ENCODE peak calls at places on chromosomes 12 and 14, in nine cellular contexts. D is lower lobe of right lung, Z is GM23248, J is neuronal stem cell, V is fibroblast of the aortic adventitia, T is IMR-90, K is lung, G is right cardiac atrium, F is dorsolateral prefrontal cortex. W is an unnamed sample.

GRCh38 chr12:108828774-108829173 is 28.6 kb downstream of the SSH1 start:
- DNase-seq in D (peak), Z (peak), J (no peak), V (peak), T (peak), K (no peak), G (peak), F (no peak), W (no peak)

GRCh38 chr12:115597157-115597712 is 680.3 kb downstream of the MED13L start:
- DNase-seq in D (no peak), Z (peak), J (no peak), V (peak), T (peak), K (no peak), G (no peak), F (no peak), W (no peak)

GRCh38 chr12:12054993-12055392 is 15.7 kb upstream of the BCL2L14 start:
- DNase-seq in D (no peak), Z (no peak), J (no peak), V (no peak), T (no peak), K (no peak), G (no peak), F (no peak), W (no peak)

GRCh38 chr12:92010853-92011701 is 134.6 kb downstream of the BTG1 start:
- DNase-seq in D (no peak), Z (no peak), J (no peak), V (no peak), T (no peak), K (no peak), G (no peak), F (no peak), W (no peak)

GRCh38 chr14:98665019-98665418 is 607.0 kb downstream of the BCL11B start:
- DNase-seq in D (no peak), Z (no peak), J (no peak), V (no peak), T (no peak), K (no peak), G (no peak), F (no peak), W (no peak)

GRCh38 chr14:80681651-80682050 is 259.9 kb downstream of the CEP128 start:
- DNase-seq in D (no peak), Z (no peak), J (no peak), V (no peak), T (peak), K (no peak), G (no peak), F (no peak), W (no peak)

GRCh38 chr12:118853634-118854033 is 127.7 kb upstream of the SRRM4 start:
- DNase-seq in D (no peak), Z (no peak), J (no peak), V (no peak), T (no peak), K (no peak), G (no peak), F (no peak), W (no peak)

GRCh38 chr12:102182635-102183034 is 15.0 kb downstream of the PMCH start:
- DNase-seq in D (no peak), Z (no peak), J (no peak), V (no peak), T (no peak), K (no peak), G (no peak), F (no peak), W (no peak)

GRCh38 chr12:87866602-87867292 is 162.5 kb downstream of the C12orf50 start:
- DNase-seq in D (no peak), Z (peak), J (no peak), V (peak), T (peak), K (no peak), G (no peak), F (no peak), W (no peak)

GRCh38 chr14:93219103-93219726 is 12.2 kb downstream of the UBR7 start:
- DNase-seq in D (no peak), Z (peak), J (peak), V (peak), T (peak), K (no peak), G (no peak), F (no peak), W (peak)

GRCh38 chr14:24368562-24369252 is 723 bp downstream of the NFATC4 start:
- DNase-seq in D (peak), Z (peak), J (peak), V (peak), T (peak), K (no peak), G (peak), F (peak), W (no peak)

GRCh38 chr14:97413991-97414717 is 617.0 kb downstream of the VRK1 start:
- DNase-seq in D (no peak), Z (no peak), J (no peak), V (no peak), T (no peak), K (no peak), G (no peak), F (no peak), W (no peak)

GRCh38 chr14:85252011-85252410 is 277.9 kb upstream of the FLRT2 start:
- DNase-seq in D (no peak), Z (peak), J (no peak), V (peak), T (peak), K (no peak), G (no peak), F (no peak), W (no peak)

GRCh38 chr12:115378296-115378695 is 694.3 kb upstream of the TBX3 start:
- DNase-seq in D (no peak), Z (no peak), J (no peak), V (no peak), T (no peak), K (no peak), G (no peak), F (no peak), W (no peak)

GRCh38 chr12:101612162-101612916 is 17.6 kb downstream of the MYBPC1 start:
- DNase-seq in D (no peak), Z (no peak), J (no peak), V (no peak), T (no peak), K (no peak), G (no peak), F (no peak), W (no peak)

GRCh38 chr14:88245321-88245720 is 77.7 kb downstream of the KCNK10 start:
- DNase-seq in D (no peak), Z (peak), J (no peak), V (no peak), T (no peak), K (no peak), G (no peak), F (no peak), W (no peak)

GRCh38 chr14:37493606-37494005 is 101.4 kb downstream of the FOXA1 start:
- DNase-seq in D (no peak), Z (peak), J (no peak), V (no peak), T (peak), K (no peak), G (no peak), F (no peak), W (no peak)

GRCh38 chr14:69614592-69614991 is 3.2 kb downstream of the SUSD6 start:
- DNase-seq in D (peak), Z (no peak), J (no peak), V (no peak), T (no peak), K (peak), G (no peak), F (no peak), W (no peak)
- H3K4me3 ChIP-seq in D (peak), Z (no peak), J (no peak), V (no peak), T (no peak), K (no peak), G (no peak), F (no peak), W (peak)

GRCh38 chr14:68817513-68818212 is 24.8 kb upstream of the ZFP36L1 start:
- DNase-seq in D (no peak), Z (no peak), J (no peak), V (no peak), T (no peak), K (no peak), G (no peak), F (no peak), W (no peak)
- H3K4me3 ChIP-seq in D (no peak), Z (no peak), J (no peak), V (no peak), T (no peak), K (no peak), G (no peak), F (no peak), W (no peak)

GRCh38 chr14:32426028-32426427 is 96.9 kb downstream of the AKAP6 start:
- DNase-seq in D (no peak), Z (no peak), J (no peak), V (no peak), T (no peak), K (no peak), G (no peak), F (no peak), W (no peak)

GRCh38 chr14:32426596-32427408 is 97.7 kb downstream of the AKAP6 start:
- DNase-seq in D (no peak), Z (no peak), J (no peak), V (no peak), T (no peak), K (no peak), G (no peak), F (no peak), W (no peak)

GRCh38 chr14:32430326-32430725 is 101.2 kb downstream of the AKAP6 start:
- DNase-seq in D (no peak), Z (peak), J (no peak), V (peak), T (peak), K (no peak), G (no peak), F (no peak), W (no peak)

GRCh38 chr14:32428875-32429274 is 99.8 kb downstream of the AKAP6 start:
- DNase-seq in D (no peak), Z (no peak), J (no peak), V (no peak), T (no peak), K (no peak), G (no peak), F (no peak), W (no peak)

GRCh38 chr14:32428149-32428548 is 99.1 kb downstream of the AKAP6 start:
- DNase-seq in D (no peak), Z (no peak), J (peak), V (no peak), T (peak), K (no peak), G (no peak), F (no peak), W (no peak)
- H3K4me3 ChIP-seq in D (no peak), Z (no peak), J (no peak), V (no peak), T (no peak), K (no peak), G (peak), F (peak), W (no peak)

DNA sequence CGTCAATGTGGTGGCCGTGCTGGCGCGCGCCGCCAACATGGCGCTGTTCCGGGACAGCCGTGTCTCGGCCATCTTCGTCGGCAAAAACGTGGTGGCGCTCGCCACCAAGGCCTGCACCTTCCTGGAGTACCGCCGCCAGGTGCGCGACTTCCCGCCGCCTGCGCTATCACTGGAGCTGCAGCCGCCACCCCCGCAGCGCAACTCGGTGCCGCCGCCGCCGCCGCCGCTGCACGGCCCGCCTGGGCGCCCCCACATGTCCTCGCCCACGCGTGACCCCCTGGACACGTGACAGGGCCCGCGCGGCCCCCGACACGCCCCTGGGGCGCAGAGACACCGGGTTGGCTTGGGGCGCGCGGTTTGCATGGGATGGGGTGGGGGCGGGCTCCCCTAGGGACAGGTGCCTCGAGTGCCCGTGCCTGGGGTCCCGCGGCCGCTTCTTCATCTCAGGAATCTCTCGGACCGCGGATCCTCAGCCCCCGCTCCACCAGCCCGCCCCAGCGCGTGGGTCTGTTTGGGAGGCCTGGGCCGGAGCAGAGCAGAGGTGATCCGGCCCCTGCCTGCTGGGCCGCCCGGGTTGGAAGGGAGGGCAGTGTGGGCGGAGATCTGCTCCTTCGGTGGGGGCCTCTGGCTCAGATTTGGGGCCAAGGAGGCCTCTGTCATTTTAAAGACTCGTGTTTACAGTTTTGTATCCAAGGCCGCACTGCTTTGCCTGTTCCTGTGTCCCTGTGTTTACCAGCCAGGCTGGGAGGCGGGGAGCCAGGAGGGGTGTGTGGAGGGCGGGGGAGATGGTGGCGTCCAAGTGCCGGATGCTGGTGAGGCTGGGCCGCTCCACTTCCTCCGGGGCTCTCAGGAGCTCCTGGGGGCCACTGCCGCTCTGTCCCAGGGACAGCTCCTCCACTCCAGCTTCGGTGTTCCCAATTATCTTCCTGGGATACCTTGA is 3.4 kb downstream of the TMEM121 start:
- DNase-seq in D (peak), Z (no peak), J (no peak), V (no peak), T (no peak), K (no peak), G (peak), F (no peak), W (no peak)
- H3K4me3 ChIP-seq in D (peak), Z (no peak), J (no peak), V (no peak), T (no peak), K (peak), G (no peak), F (no peak), W (peak)

GRCh38 chr12:22971771-22972191 is 346.8 kb downstream of the ETNK1 start:
- DNase-seq in D (no peak), Z (peak), J (no peak), V (peak), T (peak), K (no peak), G (no peak), F (no peak), W (no peak)
- H3K4me3 ChIP-seq in D (no peak), Z (peak), J (no peak), V (no peak), T (no peak), K (no peak), G (no peak), F (no peak), W (no peak)

DNA sequence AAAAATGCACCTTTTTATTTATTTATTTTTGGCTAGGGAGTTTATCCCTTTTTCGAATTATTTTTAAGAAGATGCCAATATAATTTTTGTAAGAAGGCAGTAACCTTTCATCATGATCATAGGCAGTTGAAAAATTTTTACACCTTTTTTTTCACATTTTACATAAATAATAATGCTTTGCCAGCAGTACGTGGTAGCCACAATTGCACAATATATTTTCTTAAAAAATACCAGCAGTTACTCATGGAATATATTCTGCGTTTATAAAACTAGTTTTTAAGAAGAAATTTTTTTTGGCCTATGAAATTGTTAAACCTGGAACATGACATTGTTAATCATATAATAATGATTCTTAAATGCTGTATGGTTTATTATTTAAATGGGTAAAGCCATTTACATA is 14.9 kb upstream of the SNAPC1 start:
- DNase-seq in D (no peak), Z (peak), J (no peak), V (no peak), T (no peak), K (no peak), G (no peak), F (no peak), W (no peak)
- H3K4me3 ChIP-seq in D (no peak), Z (peak), J (no peak), V (no peak), T (no peak), K (no peak), G (peak), F (no peak), W (no peak)

GRCh38 chr14:104221636-104222375 is 83.4 kb downstream of the KIF26A start:
- DNase-seq in D (peak), Z (no peak), J (no peak), V (no peak), T (no peak), K (no peak), G (peak), F (no peak), W (no peak)

GRCh38 chr14:104223810-104224515 is 85.6 kb downstream of the KIF26A start:
- DNase-seq in D (peak), Z (no peak), J (no peak), V (no peak), T (no peak), K (no peak), G (peak), F (no peak), W (no peak)

GRCh38 chr14:104222396-104223036 is 84.1 kb downstream of the KIF26A start:
- DNase-seq in D (peak), Z (no peak), J (no peak), V (no peak), T (no peak), K (no peak), G (peak), F (no peak), W (no peak)

GRCh38 chr14:104224516-104225281 is 86.3 kb downstream of the KIF26A start:
- DNase-seq in D (peak), Z (no peak), J (no peak), V (no peak), T (no peak), K (no peak), G (peak), F (no peak), W (no peak)

GRCh38 chr14:104223101-104223809 is 84.9 kb downstream of the KIF26A start:
- DNase-seq in D (peak), Z (no peak), J (no peak), V (no peak), T (no peak), K (no peak), G (peak), F (no peak), W (no peak)
- H3K4me3 ChIP-seq in D (peak), Z (no peak), J (no peak), V (no peak), T (no peak), K (no peak), G (peak), F (no peak), W (no peak)

GRCh38 chr12:113463746-113464743 is 7.6 kb downstream of the LHX5 start:
- DNase-seq in D (no peak), Z (peak), J (peak), V (no peak), T (no peak), K (no peak), G (no peak), F (no peak), W (no peak)
- H3K4me3 ChIP-seq in D (peak), Z (no peak), J (no peak), V (no peak), T (no peak), K (no peak), G (peak), F (no peak), W (no peak)

GRCh38 chr14:91398192-91398591 is 19.4 kb downstream of the CCDC88C start:
- DNase-seq in D (no peak), Z (no peak), J (no peak), V (no peak), T (no peak), K (no peak), G (no peak), F (no peak), W (no peak)
- H3K4me3 ChIP-seq in D (no peak), Z (no peak), J (no peak), V (no peak), T (no peak), K (no peak), G (no peak), F (no peak), W (peak)

DNA sequence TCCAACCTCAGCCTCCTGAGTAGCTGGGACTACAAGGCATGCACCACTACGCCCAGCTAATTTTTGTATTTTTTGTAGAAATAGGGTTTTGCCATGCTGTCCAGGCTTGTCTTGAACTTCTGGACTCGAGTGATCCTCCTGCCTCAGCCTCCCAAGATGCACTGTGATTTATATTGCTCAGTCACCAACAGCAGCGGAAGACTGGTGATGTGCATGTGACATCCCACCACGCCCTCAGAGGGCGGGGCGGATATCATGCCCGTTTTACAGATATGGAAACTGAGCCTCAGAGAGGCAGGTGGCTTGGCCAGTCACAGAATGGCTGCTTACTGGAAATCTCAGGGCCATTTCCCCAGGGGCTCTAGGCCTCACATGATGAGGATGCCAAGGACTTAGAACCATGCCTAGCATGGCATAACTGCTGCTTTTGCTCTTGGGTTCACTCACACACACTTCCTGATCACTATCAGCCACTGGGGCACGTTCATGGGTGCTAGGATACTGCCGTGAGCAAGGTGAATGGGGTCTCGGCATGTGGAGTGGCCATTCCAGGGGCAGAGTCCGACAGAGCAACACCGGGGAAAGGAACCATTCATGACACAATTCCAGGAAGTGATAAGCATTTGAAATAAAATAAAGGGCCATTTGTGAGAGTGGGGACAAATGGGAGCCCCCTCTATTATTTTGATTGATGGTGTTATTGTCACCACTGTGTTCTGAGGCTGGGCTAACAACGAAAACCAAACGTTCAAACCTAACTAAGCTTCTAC is 31.9 kb downstream of the RBM19 start:
- DNase-seq in D (no peak), Z (no peak), J (no peak), V (no peak), T (no peak), K (no peak), G (no peak), F (no peak), W (no peak)
- H3K4me3 ChIP-seq in D (no peak), Z (no peak), J (no peak), V (no peak), T (no peak), K (no peak), G (no peak), F (no peak), W (no peak)